ENCODE peak calls at places on chromosomes 5 and 9, in nine cellular contexts. One of them, this sample, is unnamed.
A peak's percentile ranks its signal among the peaks of the same experiment; 100 is the strongest.

GRCh38 chr9:115777610-115778009 is 376.0 kb upstream of the PAPPA start:
- DNase-seq in progenitor cell of endocrine pancreas: no peak
- DNase-seq in gastrocnemius medialis: no peak
- DNase-seq in fibroblast of the aortic adventitia: no peak
- DNase-seq in esophagus squamous epithelium: no peak
- DNase-seq in fibroblast of mammary gland: no peak
- DNase-seq in fibroblast of pulmonary artery: no peak
- DNase-seq in activated CD8-positive, alpha-beta T cell treated with anti-CD3 and anti-CD28 coated beads for 36 hours: no peak
- DNase-seq in brain microvascular endothelial cell: no peak
- DNase-seq in this sample: no peak

GRCh38 chr5:65722575-65723424 is 795 bp downstream of the NLN start:
- DNase-seq in progenitor cell of endocrine pancreas: no peak
- DNase-seq in gastrocnemius medialis: peak; percentile 3
- DNase-seq in fibroblast of the aortic adventitia: peak; percentile 74
- DNase-seq in esophagus squamous epithelium: no peak
- DNase-seq in fibroblast of mammary gland: peak; percentile 83
- DNase-seq in fibroblast of pulmonary artery: peak; percentile 75
- DNase-seq in activated CD8-positive, alpha-beta T cell treated with anti-CD3 and anti-CD28 coated beads for 36 hours: peak; percentile 13
- DNase-seq in brain microvascular endothelial cell: peak; percentile 49
- DNase-seq in this sample: peak; percentile 49

GRCh38 chr5:129904667-129905466 is 602 bp downstream of the CHSY3 start:
- DNase-seq in progenitor cell of endocrine pancreas: peak; percentile 18
- DNase-seq in gastrocnemius medialis: peak; percentile 1
- DNase-seq in fibroblast of the aortic adventitia: no peak
- DNase-seq in esophagus squamous epithelium: no peak
- DNase-seq in fibroblast of mammary gland: peak; percentile 10
- DNase-seq in fibroblast of pulmonary artery: peak; percentile 14
- DNase-seq in activated CD8-positive, alpha-beta T cell treated with anti-CD3 and anti-CD28 coated beads for 36 hours: no peak
- DNase-seq in brain microvascular endothelial cell: peak; percentile 13
- DNase-seq in this sample: peak; percentile 52

GRCh38 chr5:86838078-86838477 is 220.3 kb downstream of the COX7C start:
- DNase-seq in progenitor cell of endocrine pancreas: no peak
- DNase-seq in gastrocnemius medialis: no peak
- DNase-seq in fibroblast of the aortic adventitia: no peak
- DNase-seq in esophagus squamous epithelium: no peak
- DNase-seq in fibroblast of mammary gland: peak; percentile 1
- DNase-seq in fibroblast of pulmonary artery: no peak
- DNase-seq in activated CD8-positive, alpha-beta T cell treated with anti-CD3 and anti-CD28 coated beads for 36 hours: no peak
- DNase-seq in brain microvascular endothelial cell: no peak
- DNase-seq in this sample: no peak

GRCh38 chr9:135522137-135522877 is 1.1 kb downstream of the LCN1 start:
- DNase-seq in progenitor cell of endocrine pancreas: no peak
- DNase-seq in gastrocnemius medialis: no peak
- DNase-seq in fibroblast of the aortic adventitia: no peak
- DNase-seq in esophagus squamous epithelium: no peak
- DNase-seq in fibroblast of mammary gland: no peak
- DNase-seq in fibroblast of pulmonary artery: no peak
- DNase-seq in activated CD8-positive, alpha-beta T cell treated with anti-CD3 and anti-CD28 coated beads for 36 hours: no peak
- DNase-seq in brain microvascular endothelial cell: no peak
- DNase-seq in this sample: no peak

GRCh38 chr5:139788294-139788875 is 7.2 kb upstream of the PSD2 start:
- DNase-seq in progenitor cell of endocrine pancreas: no peak
- DNase-seq in gastrocnemius medialis: no peak
- DNase-seq in fibroblast of the aortic adventitia: peak; percentile 15
- DNase-seq in esophagus squamous epithelium: no peak
- DNase-seq in fibroblast of mammary gland: no peak
- DNase-seq in fibroblast of pulmonary artery: no peak
- DNase-seq in activated CD8-positive, alpha-beta T cell treated with anti-CD3 and anti-CD28 coated beads for 36 hours: no peak
- DNase-seq in brain microvascular endothelial cell: no peak
- DNase-seq in this sample: no peak

GRCh38 chr5:40549611-40550010 is 130.1 kb upstream of the PTGER4 start:
- DNase-seq in progenitor cell of endocrine pancreas: no peak
- DNase-seq in gastrocnemius medialis: no peak
- DNase-seq in fibroblast of the aortic adventitia: no peak
- DNase-seq in esophagus squamous epithelium: no peak
- DNase-seq in fibroblast of mammary gland: peak; percentile 61
- DNase-seq in fibroblast of pulmonary artery: no peak
- DNase-seq in activated CD8-positive, alpha-beta T cell treated with anti-CD3 and anti-CD28 coated beads for 36 hours: no peak
- DNase-seq in brain microvascular endothelial cell: no peak
- DNase-seq in this sample: no peak

GRCh38 chr5:138752951-138753793 is at the start of gene CTNNA1:
- DNase-seq in progenitor cell of endocrine pancreas: peak; percentile 75
- DNase-seq in gastrocnemius medialis: peak; percentile 66
- DNase-seq in fibroblast of the aortic adventitia: peak; percentile 61
- DNase-seq in esophagus squamous epithelium: no peak
- DNase-seq in fibroblast of mammary gland: peak; percentile 50
- DNase-seq in fibroblast of pulmonary artery: peak; percentile 68
- DNase-seq in activated CD8-positive, alpha-beta T cell treated with anti-CD3 and anti-CD28 coated beads for 36 hours: peak; percentile 49
- DNase-seq in brain microvascular endothelial cell: peak; percentile 35
- DNase-seq in this sample: peak; percentile 96

GRCh38 chr5:149414405-149415244 is 35.5 kb upstream of the IL17B start:
- DNase-seq in progenitor cell of endocrine pancreas: no peak
- DNase-seq in gastrocnemius medialis: no peak
- DNase-seq in fibroblast of the aortic adventitia: peak; percentile 75
- DNase-seq in esophagus squamous epithelium: no peak
- DNase-seq in fibroblast of mammary gland: peak; percentile 90
- DNase-seq in fibroblast of pulmonary artery: peak; percentile 94
- DNase-seq in activated CD8-positive, alpha-beta T cell treated with anti-CD3 and anti-CD28 coated beads for 36 hours: no peak
- DNase-seq in brain microvascular endothelial cell: peak; percentile 87
- DNase-seq in this sample: no peak

GRCh38 chr5:87845734-87846133 is 422.9 kb downstream of the TMEM161B start:
- DNase-seq in progenitor cell of endocrine pancreas: no peak
- DNase-seq in gastrocnemius medialis: no peak
- DNase-seq in fibroblast of the aortic adventitia: no peak
- DNase-seq in esophagus squamous epithelium: no peak
- DNase-seq in fibroblast of mammary gland: no peak
- DNase-seq in fibroblast of pulmonary artery: no peak
- DNase-seq in activated CD8-positive, alpha-beta T cell treated with anti-CD3 and anti-CD28 coated beads for 36 hours: no peak
- DNase-seq in brain microvascular endothelial cell: no peak
- DNase-seq in this sample: no peak

GRCh38 chr9:127918201-127919107 is 1.6 kb upstream of the ST6GALNAC4 start:
- DNase-seq in progenitor cell of endocrine pancreas: no peak
- DNase-seq in gastrocnemius medialis: no peak
- DNase-seq in fibroblast of the aortic adventitia: peak; percentile 83
- DNase-seq in esophagus squamous epithelium: no peak
- DNase-seq in fibroblast of mammary gland: peak; percentile 73
- DNase-seq in fibroblast of pulmonary artery: peak; percentile 65
- DNase-seq in activated CD8-positive, alpha-beta T cell treated with anti-CD3 and anti-CD28 coated beads for 36 hours: no peak
- DNase-seq in brain microvascular endothelial cell: no peak
- DNase-seq in this sample: no peak
- TF ChIP-seq CTCF in progenitor cell of endocrine pancreas: peak; percentile 16
- TF ChIP-seq CTCF in gastrocnemius medialis: no peak
- TF ChIP-seq CTCF in fibroblast of the aortic adventitia: no peak
- TF ChIP-seq CTCF in esophagus squamous epithelium: peak; percentile 13
- TF ChIP-seq CTCF in fibroblast of mammary gland: peak; percentile 17
- TF ChIP-seq CTCF in fibroblast of pulmonary artery: peak; percentile 4
- TF ChIP-seq CTCF in activated CD8-positive, alpha-beta T cell treated with anti-CD3 and anti-CD28 coated beads for 36 hours: peak; percentile 29
- TF ChIP-seq CTCF in brain microvascular endothelial cell: peak; percentile 36
- TF ChIP-seq CTCF in this sample: peak; percentile 26

GRCh38 chr9:77649109-77649812 is 1.1 kb upstream of the GNA14 start:
- DNase-seq in progenitor cell of endocrine pancreas: no peak
- DNase-seq in gastrocnemius medialis: no peak
- DNase-seq in fibroblast of the aortic adventitia: peak; percentile 56
- DNase-seq in esophagus squamous epithelium: no peak
- DNase-seq in fibroblast of mammary gland: peak; percentile 48
- DNase-seq in fibroblast of pulmonary artery: peak; percentile 71
- DNase-seq in activated CD8-positive, alpha-beta T cell treated with anti-CD3 and anti-CD28 coated beads for 36 hours: no peak
- DNase-seq in brain microvascular endothelial cell: peak; percentile 8
- DNase-seq in this sample: no peak
- TF ChIP-seq CTCF in progenitor cell of endocrine pancreas: peak; percentile 35
- TF ChIP-seq CTCF in gastrocnemius medialis: no peak
- TF ChIP-seq CTCF in fibroblast of the aortic adventitia: peak; percentile 42
- TF ChIP-seq CTCF in esophagus squamous epithelium: peak; percentile 45
- TF ChIP-seq CTCF in fibroblast of mammary gland: peak; percentile 54
- TF ChIP-seq CTCF in fibroblast of pulmonary artery: peak; percentile 54
- TF ChIP-seq CTCF in activated CD8-positive, alpha-beta T cell treated with anti-CD3 and anti-CD28 coated beads for 36 hours: no peak
- TF ChIP-seq CTCF in brain microvascular endothelial cell: peak; percentile 32
- TF ChIP-seq CTCF in this sample: no peak

GRCh38 chr9:133932176-133932575 is 59.9 kb downstream of the VAV2 start:
- DNase-seq in progenitor cell of endocrine pancreas: no peak
- DNase-seq in gastrocnemius medialis: no peak
- DNase-seq in fibroblast of the aortic adventitia: peak; percentile 51
- DNase-seq in esophagus squamous epithelium: no peak
- DNase-seq in fibroblast of mammary gland: no peak
- DNase-seq in fibroblast of pulmonary artery: peak; percentile 69
- DNase-seq in activated CD8-positive, alpha-beta T cell treated with anti-CD3 and anti-CD28 coated beads for 36 hours: no peak
- DNase-seq in brain microvascular endothelial cell: no peak
- DNase-seq in this sample: no peak
- TF ChIP-seq CTCF in progenitor cell of endocrine pancreas: no peak
- TF ChIP-seq CTCF in gastrocnemius medialis: no peak
- TF ChIP-seq CTCF in fibroblast of the aortic adventitia: no peak
- TF ChIP-seq CTCF in esophagus squamous epithelium: no peak
- TF ChIP-seq CTCF in fibroblast of mammary gland: no peak
- TF ChIP-seq CTCF in fibroblast of pulmonary artery: no peak
- TF ChIP-seq CTCF in activated CD8-positive, alpha-beta T cell treated with anti-CD3 and anti-CD28 coated beads for 36 hours: no peak
- TF ChIP-seq CTCF in brain microvascular endothelial cell: no peak
- TF ChIP-seq CTCF in this sample: no peak

GRCh38 chr5:68745459-68745858 is 348.4 kb upstream of the SLC30A5 start:
- DNase-seq in progenitor cell of endocrine pancreas: no peak
- DNase-seq in gastrocnemius medialis: no peak
- DNase-seq in fibroblast of the aortic adventitia: peak; percentile 47
- DNase-seq in esophagus squamous epithelium: no peak
- DNase-seq in fibroblast of mammary gland: peak; percentile 38
- DNase-seq in fibroblast of pulmonary artery: peak; percentile 44
- DNase-seq in activated CD8-positive, alpha-beta T cell treated with anti-CD3 and anti-CD28 coated beads for 36 hours: peak; percentile 21
- DNase-seq in brain microvascular endothelial cell: no peak
- DNase-seq in this sample: no peak
- TF ChIP-seq CTCF in progenitor cell of endocrine pancreas: peak; percentile 21
- TF ChIP-seq CTCF in gastrocnemius medialis: no peak
- TF ChIP-seq CTCF in fibroblast of the aortic adventitia: peak; percentile 39
- TF ChIP-seq CTCF in esophagus squamous epithelium: peak; percentile 14
- TF ChIP-seq CTCF in fibroblast of mammary gland: peak; percentile 48
- TF ChIP-seq CTCF in fibroblast of pulmonary artery: peak; percentile 32
- TF ChIP-seq CTCF in activated CD8-positive, alpha-beta T cell treated with anti-CD3 and anti-CD28 coated beads for 36 hours: peak; percentile 15
- TF ChIP-seq CTCF in brain microvascular endothelial cell: peak; percentile 47
- TF ChIP-seq CTCF in this sample: no peak

GRCh38 chr9:26863074-26863473 is 29.5 kb downstream of the CAAP1 start:
- DNase-seq in progenitor cell of endocrine pancreas: no peak
- DNase-seq in gastrocnemius medialis: no peak
- DNase-seq in fibroblast of the aortic adventitia: peak; percentile 48
- DNase-seq in esophagus squamous epithelium: no peak
- DNase-seq in fibroblast of mammary gland: peak; percentile 29
- DNase-seq in fibroblast of pulmonary artery: peak; percentile 36
- DNase-seq in activated CD8-positive, alpha-beta T cell treated with anti-CD3 and anti-CD28 coated beads for 36 hours: no peak
- DNase-seq in brain microvascular endothelial cell: peak; percentile 6
- DNase-seq in this sample: no peak
- TF ChIP-seq CTCF in progenitor cell of endocrine pancreas: peak; percentile 55
- TF ChIP-seq CTCF in gastrocnemius medialis: no peak
- TF ChIP-seq CTCF in fibroblast of the aortic adventitia: peak; percentile 52
- TF ChIP-seq CTCF in esophagus squamous epithelium: peak; percentile 30
- TF ChIP-seq CTCF in fibroblast of mammary gland: peak; percentile 49
- TF ChIP-seq CTCF in fibroblast of pulmonary artery: peak; percentile 46
- TF ChIP-seq CTCF in activated CD8-positive, alpha-beta T cell treated with anti-CD3 and anti-CD28 coated beads for 36 hours: peak; percentile 29
- TF ChIP-seq CTCF in brain microvascular endothelial cell: peak; percentile 34
- TF ChIP-seq CTCF in this sample: no peak

GRCh38 chr9:2618289-2618688 is 3.3 kb upstream of the VLDLR start:
- DNase-seq in progenitor cell of endocrine pancreas: no peak
- DNase-seq in gastrocnemius medialis: no peak
- DNase-seq in fibroblast of the aortic adventitia: no peak
- DNase-seq in esophagus squamous epithelium: no peak
- DNase-seq in fibroblast of mammary gland: no peak
- DNase-seq in fibroblast of pulmonary artery: no peak
- DNase-seq in activated CD8-positive, alpha-beta T cell treated with anti-CD3 and anti-CD28 coated beads for 36 hours: no peak
- DNase-seq in brain microvascular endothelial cell: no peak
- DNase-seq in this sample: no peak

GRCh38 chr9:2623046-2623865 is 1.7 kb downstream of the VLDLR start:
- DNase-seq in progenitor cell of endocrine pancreas: peak; percentile 23
- DNase-seq in gastrocnemius medialis: peak; percentile 83
- DNase-seq in fibroblast of the aortic adventitia: peak; percentile 83
- DNase-seq in esophagus squamous epithelium: no peak
- DNase-seq in fibroblast of mammary gland: peak; percentile 61
- DNase-seq in fibroblast of pulmonary artery: peak; percentile 62
- DNase-seq in activated CD8-positive, alpha-beta T cell treated with anti-CD3 and anti-CD28 coated beads for 36 hours: peak; percentile 26
- DNase-seq in brain microvascular endothelial cell: no peak
- DNase-seq in this sample: no peak

GRCh38 chr9:2622361-2623045 is 916 bp downstream of the VLDLR start:
- DNase-seq in progenitor cell of endocrine pancreas: peak; percentile 18
- DNase-seq in gastrocnemius medialis: no peak
- DNase-seq in fibroblast of the aortic adventitia: peak; percentile 27
- DNase-seq in esophagus squamous epithelium: no peak
- DNase-seq in fibroblast of mammary gland: no peak
- DNase-seq in fibroblast of pulmonary artery: peak; percentile 25
- DNase-seq in activated CD8-positive, alpha-beta T cell treated with anti-CD3 and anti-CD28 coated beads for 36 hours: peak; percentile 41
- DNase-seq in brain microvascular endothelial cell: no peak
- DNase-seq in this sample: peak; percentile 57

GRCh38 chr9:2621678-2622360 is at the start of gene VLDLR:
- DNase-seq in progenitor cell of endocrine pancreas: peak; percentile 34
- DNase-seq in gastrocnemius medialis: peak; percentile 30
- DNase-seq in fibroblast of the aortic adventitia: peak; percentile 34
- DNase-seq in esophagus squamous epithelium: no peak
- DNase-seq in fibroblast of mammary gland: no peak
- DNase-seq in fibroblast of pulmonary artery: peak; percentile 19
- DNase-seq in activated CD8-positive, alpha-beta T cell treated with anti-CD3 and anti-CD28 coated beads for 36 hours: peak; percentile 48
- DNase-seq in brain microvascular endothelial cell: no peak
- DNase-seq in this sample: peak; percentile 70

GRCh38 chr9:2620876-2621677 is 510 bp upstream of the VLDLR start:
- DNase-seq in progenitor cell of endocrine pancreas: no peak
- DNase-seq in gastrocnemius medialis: peak; percentile 71
- DNase-seq in fibroblast of the aortic adventitia: peak; percentile 84
- DNase-seq in esophagus squamous epithelium: no peak
- DNase-seq in fibroblast of mammary gland: peak; percentile 66
- DNase-seq in fibroblast of pulmonary artery: peak; percentile 81
- DNase-seq in activated CD8-positive, alpha-beta T cell treated with anti-CD3 and anti-CD28 coated beads for 36 hours: peak; percentile 78
- DNase-seq in brain microvascular endothelial cell: peak; percentile 68
- DNase-seq in this sample: peak; percentile 50
- TF ChIP-seq CTCF in progenitor cell of endocrine pancreas: no peak
- TF ChIP-seq CTCF in gastrocnemius medialis: peak; percentile 23
- TF ChIP-seq CTCF in fibroblast of the aortic adventitia: peak; percentile 41
- TF ChIP-seq CTCF in esophagus squamous epithelium: peak; percentile 36
- TF ChIP-seq CTCF in fibroblast of mammary gland: peak; percentile 15
- TF ChIP-seq CTCF in fibroblast of pulmonary artery: peak; percentile 22
- TF ChIP-seq CTCF in activated CD8-positive, alpha-beta T cell treated with anti-CD3 and anti-CD28 coated beads for 36 hours: no peak
- TF ChIP-seq CTCF in brain microvascular endothelial cell: peak; percentile 42
- TF ChIP-seq CTCF in this sample: no peak

DNA sequence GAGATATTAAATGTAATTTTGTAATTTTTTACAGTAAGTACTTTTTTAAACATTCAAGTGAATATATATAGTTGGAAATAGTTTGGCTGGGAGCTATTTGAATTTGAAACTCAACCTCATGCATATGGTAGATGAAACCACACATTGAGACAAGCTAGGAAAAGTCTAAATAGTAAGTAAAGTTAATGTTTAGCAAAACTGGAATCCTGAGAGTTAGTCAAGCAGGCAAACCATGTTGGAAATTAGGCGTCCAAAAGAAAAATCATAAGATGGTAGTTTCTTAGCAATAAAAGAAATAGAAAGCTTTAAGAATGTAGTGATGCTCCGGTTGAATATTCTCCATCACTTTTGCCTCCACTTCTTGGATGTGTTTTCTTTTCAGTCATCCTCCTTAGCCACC is 657.1 kb upstream of the CDH10 start:
- DNase-seq in progenitor cell of endocrine pancreas: no peak
- DNase-seq in gastrocnemius medialis: no peak
- DNase-seq in fibroblast of the aortic adventitia: no peak
- DNase-seq in esophagus squamous epithelium: no peak
- DNase-seq in fibroblast of mammary gland: no peak
- DNase-seq in fibroblast of pulmonary artery: no peak
- DNase-seq in activated CD8-positive, alpha-beta T cell treated with anti-CD3 and anti-CD28 coated beads for 36 hours: no peak
- DNase-seq in brain microvascular endothelial cell: no peak
- DNase-seq in this sample: no peak
- TF ChIP-seq CTCF in progenitor cell of endocrine pancreas: no peak
- TF ChIP-seq CTCF in gastrocnemius medialis: no peak
- TF ChIP-seq CTCF in fibroblast of the aortic adventitia: no peak
- TF ChIP-seq CTCF in esophagus squamous epithelium: no peak
- TF ChIP-seq CTCF in fibroblast of mammary gland: no peak
- TF ChIP-seq CTCF in fibroblast of pulmonary artery: no peak
- TF ChIP-seq CTCF in activated CD8-positive, alpha-beta T cell treated with anti-CD3 and anti-CD28 coated beads for 36 hours: no peak
- TF ChIP-seq CTCF in brain microvascular endothelial cell: no peak
- TF ChIP-seq CTCF in this sample: no peak

GRCh38 chr9:121640076-121640475 is 11.4 kb upstream of the DAB2IP start:
- DNase-seq in progenitor cell of endocrine pancreas: peak; percentile 66
- DNase-seq in gastrocnemius medialis: no peak
- DNase-seq in fibroblast of the aortic adventitia: no peak
- DNase-seq in esophagus squamous epithelium: no peak
- DNase-seq in fibroblast of mammary gland: peak; percentile 23
- DNase-seq in fibroblast of pulmonary artery: peak; percentile 31
- DNase-seq in activated CD8-positive, alpha-beta T cell treated with anti-CD3 and anti-CD28 coated beads for 36 hours: peak; percentile 70
- DNase-seq in brain microvascular endothelial cell: no peak
- DNase-seq in this sample: peak; percentile 42
- TF ChIP-seq CTCF in progenitor cell of endocrine pancreas: peak; percentile 73
- TF ChIP-seq CTCF in gastrocnemius medialis: peak; percentile 82
- TF ChIP-seq CTCF in fibroblast of the aortic adventitia: peak; percentile 43
- TF ChIP-seq CTCF in esophagus squamous epithelium: peak; percentile 62
- TF ChIP-seq CTCF in fibroblast of mammary gland: peak; percentile 57
- TF ChIP-seq CTCF in fibroblast of pulmonary artery: peak; percentile 53
- TF ChIP-seq CTCF in activated CD8-positive, alpha-beta T cell treated with anti-CD3 and anti-CD28 coated beads for 36 hours: peak; percentile 54
- TF ChIP-seq CTCF in brain microvascular endothelial cell: peak; percentile 73
- TF ChIP-seq CTCF in this sample: no peak

This sample was measured in GM20000.